ENCODE peak calls at places on chromosomes 13 and 19, in nine cellular contexts. E, B, P, K, G, Z, R, T and Y are unnamed samples.

GRCh38 chr19:49544154-49544553 is 16.4 kb downstream of the RCN3 start:
- DNase-seq in E (no peak), B (no peak), P (no peak), K (no peak), G (no peak), Z (no peak), R (no peak), T (no peak), Y (no peak)

GRCh38 chr19:30341646-30342201 is 30.5 kb upstream of the ZNF536 start:
- DNase-seq in E (no peak), B (no peak), P (no peak), K (no peak), G (no peak), Z (no peak), R (no peak), T (no peak), Y (no peak)

GRCh38 chr13:81781471-81781870 is 1440.5 kb upstream of the SPRY2 start:
- DNase-seq in E (no peak), B (no peak), P (no peak), K (no peak), G (no peak), Z (no peak), R (no peak), T (no peak), Y (no peak)

GRCh38 chr13:105665284-105665683 is 870.2 kb downstream of the EFNB2 start:
- DNase-seq in E (peak; percentile 88), B (no peak), P (no peak), K (no peak), G (no peak), Z (no peak), R (no peak), T (peak; percentile 73), Y (no peak)

GRCh38 chr13:76438050-76438449 is 448.2 kb downstream of the KCTD12 start:
- DNase-seq in E (peak; percentile 81), B (no peak), P (no peak), K (no peak), G (no peak), Z (no peak), R (no peak), T (peak; percentile 16), Y (no peak)

GRCh38 chr13:54573186-54573585 is 1544.6 kb downstream of the OLFM4 start:
- DNase-seq in E (no peak), B (no peak), P (no peak), K (no peak), G (no peak), Z (no peak), R (no peak), T (no peak), Y (no peak)

GRCh38 chr13:39895254-39895653 is 239.8 kb downstream of the COG6 start:
- DNase-seq in E (no peak), B (peak; percentile 44), P (no peak), K (no peak), G (no peak), Z (no peak), R (no peak), T (peak; percentile 20), Y (no peak)

GRCh38 chr13:43573361-43573740 is 213.4 kb downstream of the ENOX1 start:
- DNase-seq in E (peak; percentile 40), B (no peak), P (no peak), K (no peak), G (no peak), Z (no peak), R (no peak), T (peak; percentile 5), Y (no peak)

GRCh38 chr13:26323764-26324163 is 69.8 kb downstream of the CDK8 start:
- DNase-seq in E (peak; percentile 55), B (no peak), P (no peak), K (no peak), G (no peak), Z (no peak), R (no peak), T (no peak), Y (no peak)

GRCh38 chr19:36797786-36798108 is 25.1 kb upstream of the ZNF850 start:
- DNase-seq in E (no peak), B (no peak), P (no peak), K (no peak), G (no peak), Z (no peak), R (no peak), T (no peak), Y (no peak)

GRCh38 chr13:106496072-106496997 is 39.1 kb downstream of the EFNB2 start:
- DNase-seq in E (no peak), B (peak; percentile 38), P (no peak), K (peak; percentile 83), G (no peak), Z (no peak), R (no peak), T (no peak), Y (no peak)

GRCh38 chr19:21202865-21203494 is 61.1 kb downstream of the ZNF431 start:
- DNase-seq in E (peak; percentile 37), B (peak; percentile 64), P (no peak), K (peak; percentile 24), G (no peak), Z (no peak), R (no peak), T (no peak), Y (no peak)

GRCh38 chr19:45560038-45560437 is 24.6 kb downstream of the OPA3 start:
- DNase-seq in E (no peak), B (no peak), P (no peak), K (no peak), G (no peak), Z (no peak), R (no peak), T (no peak), Y (no peak)

GRCh38 chr19:45567609-45568008 is 17.0 kb downstream of the OPA3 start:
- DNase-seq in E (no peak), B (no peak), P (no peak), K (no peak), G (no peak), Z (no peak), R (no peak), T (no peak), Y (no peak)

GRCh38 chr19:45568732-45569131 is 15.9 kb downstream of the OPA3 start:
- DNase-seq in E (peak; percentile 97), B (no peak), P (no peak), K (no peak), G (no peak), Z (no peak), R (no peak), T (peak; percentile 79), Y (no peak)

GRCh38 chr19:45560686-45561085 is 23.9 kb downstream of the OPA3 start:
- DNase-seq in E (no peak), B (peak; percentile 33), P (no peak), K (no peak), G (no peak), Z (no peak), R (no peak), T (no peak), Y (no peak)

GRCh38 chr19:45564131-45564780 is 20.3 kb downstream of the OPA3 start:
- DNase-seq in E (no peak), B (peak; percentile 51), P (no peak), K (no peak), G (no peak), Z (no peak), R (no peak), T (no peak), Y (no peak)
- TF ChIP-seq CTCF in E (no peak), B (no peak), P (no peak), K (no peak), G (no peak), Z (no peak), R (no peak), T (no peak), Y (no peak)

GRCh38 chr19:35140207-35140897 is 1.7 kb downstream of the FXYD1 start:
- DNase-seq in E (no peak), B (no peak), P (no peak), K (no peak), G (no peak), Z (no peak), R (no peak), T (no peak), Y (peak; percentile 76)

GRCh38 chr19:35142531-35143230 is 374 bp upstream of the FXYD7 start:
- DNase-seq in E (no peak), B (peak; percentile 75), P (no peak), K (no peak), G (peak; percentile 64), Z (peak; percentile 70), R (no peak), T (no peak), Y (no peak)

GRCh38 chr19:35140898-35141626 is 2.0 kb upstream of the FXYD7 start:
- DNase-seq in E (peak; percentile 81), B (peak; percentile 94), P (peak; percentile 97), K (peak; percentile 89), G (peak; percentile 97), Z (peak; percentile 97), R (peak; percentile 87), T (peak; percentile 85), Y (peak; percentile 95)

GRCh38 chr19:35143231-35143715 is at the start of gene FXYD7:
- DNase-seq in E (no peak), B (no peak), P (no peak), K (no peak), G (no peak), Z (no peak), R (no peak), T (no peak), Y (no peak)

DNA sequence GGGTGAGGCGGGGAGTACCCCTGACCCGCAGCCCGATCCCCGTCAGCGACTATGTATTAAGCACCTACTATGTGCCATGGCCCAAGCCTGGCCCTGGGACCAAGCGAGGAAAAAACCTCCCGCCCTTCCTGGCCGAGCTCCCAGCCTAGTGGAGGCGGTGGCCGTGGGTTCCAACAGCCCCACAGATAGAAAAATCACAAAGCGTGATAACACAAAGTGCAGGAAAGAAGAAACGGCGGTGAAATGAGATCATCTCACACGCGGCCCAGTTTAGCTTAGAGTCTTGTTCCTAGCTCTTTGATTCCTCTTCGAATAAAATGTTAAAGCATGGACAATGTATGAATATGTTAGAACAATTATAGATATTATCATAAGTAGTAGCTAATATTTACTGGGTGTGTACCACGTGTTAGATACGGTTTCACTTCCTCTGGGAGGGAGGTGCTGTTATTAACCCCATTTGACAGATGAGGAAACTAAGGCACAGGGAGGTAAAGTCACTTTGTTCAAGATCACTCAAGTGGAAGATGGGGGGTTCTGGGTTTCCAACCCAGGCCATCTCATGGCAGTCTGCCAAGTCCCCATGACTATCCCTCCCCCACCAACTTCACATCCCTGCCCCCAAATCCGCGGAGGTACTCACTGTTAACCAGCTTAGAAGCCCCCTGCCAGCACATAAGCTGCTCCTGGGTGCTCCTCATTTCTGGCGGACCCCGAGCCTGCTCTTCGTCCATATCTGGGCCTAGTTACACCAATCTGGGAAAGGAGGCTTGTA is 1.2 kb upstream of the FXYD7 start:
- DNase-seq in E (no peak), B (no peak), P (no peak), K (no peak), G (no peak), Z (no peak), R (no peak), T (no peak), Y (peak; percentile 64)
- H3K4me3 ChIP-seq in E (no peak overlapping the region), B (no peak overlapping the region), P (no peak overlapping the region), K (no peak overlapping the region), G (peak overlapping the region; percentile 38), Z (peak overlapping the region; percentile 10), R (peak overlapping the region; percentile 49), T (no peak overlapping the region), Y (peak overlapping the region; percentile 30)

GRCh38 chr19:17091758-17092333 is 16.3 kb downstream of the MYO9B start:
- DNase-seq in E (no peak), B (no peak), P (no peak), K (no peak), G (peak; percentile 43), Z (no peak), R (no peak), T (no peak), Y (peak; percentile 55)
- TF ChIP-seq CTCF in E (no peak), B (no peak), P (no peak), K (no peak), G (no peak), Z (no peak), R (no peak), T (no peak), Y (no peak)

GRCh38 chr19:12996542-12997094 is 1.3 kb downstream of the NFIX start:
- DNase-seq in E (no peak), B (no peak), P (no peak), K (peak; percentile 40), G (peak; percentile 62), Z (no peak), R (no peak), T (no peak), Y (no peak)
- H3K4me3 ChIP-seq in E (peak overlapping the region; percentile 86), B (peak overlapping the region; percentile 26), P (peak overlapping the region; percentile 68), K (peak overlapping the region; percentile 92), G (peak overlapping the region; percentile 79), Z (peak overlapping the region; percentile 72), R (peak overlapping the region; percentile 93), T (peak overlapping the region; percentile 78), Y (peak overlapping the region; percentile 95)